ENCODE peak calls at places on chromosomes 11 and 22, in seven cellular contexts. O is RWPE1; Z is iris pigment epithelial cell; B is T-helper 2 cell; K is stimulated activated naive CD4-positive, alpha-beta T cell; N is activated CD4-positive, alpha-beta T cell treated with anti-CD3 and anti-CD28 coated beads for 48 hours; A is AG09319. D is an unnamed sample.

GRCh38 chr11:64656797-64657196 is 65.8 kb downstream of the SLC22A12 start:
- DNase-seq in O (no peak), Z (no peak), B (no peak), K (no peak), N (no peak), A (no peak), D (no peak)

GRCh38 chr22:49964493-49965290 is 4.1 kb downstream of the PIM3 start:
- DNase-seq in O (no peak), Z (no peak), B (no peak), K (no peak), N (peak; percentile 17), A (no peak), D (no peak)

GRCh38 chr11:65224939-65225283 is 36.9 kb upstream of the POLA2 start:
- DNase-seq in O (peak; percentile 57), Z (peak; percentile 83), B (no peak), K (no peak), N (no peak), A (peak; percentile 12), D (peak; percentile 48)

GRCh38 chr22:45164217-45165123 is 745 bp downstream of the NUP50 start:
- DNase-seq in O (peak; percentile 25), Z (no peak), B (no peak), K (peak; percentile 27), N (peak; percentile 40), A (no peak), D (peak; percentile 30)

GRCh38 chr11:45233804-45234170 is 52.4 kb downstream of the SYT13 start:
- DNase-seq in O (no peak), Z (no peak), B (no peak), K (no peak), N (no peak), A (no peak), D (no peak)

GRCh38 chr22:27654536-27655445 is 146.8 kb downstream of the MN1 start:
- DNase-seq in O (no peak), Z (no peak), B (no peak), K (no peak), N (no peak), A (no peak), D (no peak)

GRCh38 chr22:30947821-30948454 is 20.6 kb downstream of the MORC2 start:
- DNase-seq in O (peak; percentile 13), Z (peak; percentile 61), B (no peak), K (no peak), N (no peak), A (peak; percentile 31), D (peak; percentile 63)

GRCh38 chr11:77558380-77558779 is 31.4 kb upstream of the AQP11 start:
- DNase-seq in O (no peak), Z (peak; percentile 41), B (no peak), K (no peak), N (no peak), A (no peak), D (no peak)

GRCh38 chr11:37533087-37533486 is 935.1 kb upstream of the RAG2 start:
- DNase-seq in O (no peak), Z (no peak), B (no peak), K (no peak), N (no peak), A (no peak), D (no peak)

GRCh38 chr11:75151346-75152047 is 590 bp downstream of the SLCO2B1 start:
- DNase-seq in O (no peak), Z (no peak), B (no peak), K (no peak), N (no peak), A (no peak), D (no peak)

GRCh38 chr22:38754247-38755154 is 1.3 kb downstream of the SUN2 start:
- DNase-seq in O (peak; percentile 48), Z (peak; percentile 31), B (no peak), K (peak; percentile 37), N (peak; percentile 53), A (no peak), D (peak; percentile 48)

GRCh38 chr11:46112961-46113617 is 8.2 kb downstream of the PHF21A start:
- DNase-seq in O (peak; percentile 73), Z (peak; percentile 73), B (peak; percentile 60), K (peak; percentile 2), N (peak; percentile 16), A (no peak), D (peak; percentile 58)

GRCh38 chr22:17580461-17581031 is 17.2 kb downstream of the SLC25A18 start:
- DNase-seq in O (no peak), Z (no peak), B (no peak), K (no peak), N (no peak), A (no peak), D (peak; percentile 8)

GRCh38 chr22:17783773-17784480 is 9.7 kb upstream of the BID start:
- DNase-seq in O (no peak), Z (no peak), B (no peak), K (no peak), N (no peak), A (no peak), D (no peak)

GRCh38 chr11:11770274-11770673 is 71.5 kb upstream of the USP47 start:
- DNase-seq in O (no peak), Z (no peak), B (no peak), K (no peak), N (no peak), A (no peak), D (no peak)

GRCh38 chr22:40416636-40417035 is 46.2 kb downstream of the SGSM3 start:
- DNase-seq in O (no peak), Z (no peak), B (no peak), K (no peak), N (no peak), A (no peak), D (no peak)

GRCh38 chr22:31604746-31605705 is 57.0 kb downstream of the PISD start:
- DNase-seq in O (no peak), Z (no peak), B (no peak), K (no peak), N (peak; percentile 1), A (no peak), D (no peak)

GRCh38 chr11:71164621-71165020 is 87.8 kb downstream of the SHANK2 start:
- DNase-seq in O (no peak), Z (no peak), B (no peak), K (no peak), N (no peak), A (no peak), D (no peak)

GRCh38 chr22:23781533-23781932 is 5.2 kb upstream of the SMARCB1 start:
- DNase-seq in O (peak; percentile 80), Z (peak; percentile 42), B (no peak), K (no peak), N (no peak), A (peak; percentile 41), D (no peak)

GRCh38 chr22:23796461-23796860 is 9.7 kb downstream of the SMARCB1 start:
- DNase-seq in O (no peak), Z (no peak), B (no peak), K (no peak), N (no peak), A (no peak), D (no peak)

GRCh38 chr11:86047275-86047991 is 21.5 kb downstream of the PICALM start:
- DNase-seq in O (peak; percentile 31), Z (peak; percentile 68), B (no peak), K (no peak), N (peak; percentile 70), A (peak; percentile 19), D (no peak)

GRCh38 chr11:9574806-9575530 is 1.5 kb downstream of the WEE1 start:
- DNase-seq in O (peak; percentile 62), Z (peak; percentile 81), B (no peak), K (no peak), N (peak; percentile 42), A (peak; percentile 74), D (peak; percentile 87)

GRCh38 chr11:7530013-7530412 is 16.2 kb downstream of the PPFIBP2 start:
- DNase-seq in O (no peak), Z (peak; percentile 9), B (no peak), K (no peak), N (no peak), A (no peak), D (no peak)

GRCh38 chr11:70050243-70050642 is 27.9 kb upstream of the ANO1 start:
- DNase-seq in O (no peak), Z (no peak), B (no peak), K (no peak), N (no peak), A (no peak), D (no peak)

GRCh38 chr11:78420796-78421209 is 3.2 kb upstream of the GAB2 start:
- DNase-seq in O (no peak), Z (peak; percentile 85), B (no peak), K (no peak), N (peak; percentile 75), A (no peak), D (peak; percentile 69)

GRCh38 chr11:74288161-74288560 is 23.3 kb downstream of the P4HA3 start:
- DNase-seq in O (peak; percentile 80), Z (peak; percentile 98), B (no peak), K (no peak), N (peak; percentile 36), A (peak; percentile 75), D (peak; percentile 90)

GRCh38 chr11:45927332-45927683 is 4.9 kb downstream of the LARGE2 start:
- DNase-seq in O (no peak), Z (no peak), B (no peak), K (no peak), N (no peak), A (no peak), D (no peak)

GRCh38 chr22:26918236-26918635 is 260.8 kb downstream of the MIAT start:
- DNase-seq in O (no peak), Z (no peak), B (no peak), K (no peak), N (no peak), A (no peak), D (no peak)

GRCh38 chr22:30733081-30733680 is 38.5 kb downstream of the OSBP2 start:
- DNase-seq in O (no peak), Z (peak; percentile 40), B (no peak), K (no peak), N (no peak), A (no peak), D (peak; percentile 72)

GRCh38 chr11:19320764-19321163 is 80.0 kb upstream of the E2F8 start:
- DNase-seq in O (no peak), Z (no peak), B (no peak), K (no peak), N (no peak), A (no peak), D (no peak)